ENCODE peak calls at places on chromosomes 3 and 15, in seven cellular contexts. L is PC-3, D is ovary, B is IMR-90, C is SK-N-SH, X is cardiac muscle cell, W is Peyer's patch. E is an unnamed sample.

GRCh38 chr3:23748398-23749110 is 57.2 kb upstream of the UBE2E1 start:
- DNase-seq in L (peak; percentile 17), D (no peak), B (peak; percentile 89), C (no peak), X (no peak), W (no peak), E (no peak)

GRCh38 chr15:40064231-40064894 is 25.4 kb upstream of the SRP14 start:
- DNase-seq in L (peak; percentile 92), D (no peak), B (peak; percentile 73), C (no peak), X (no peak), W (peak; percentile 55), E (peak; percentile 83)

GRCh38 chr3:42653560-42654330 is at the start of gene ZBTB47:
- DNase-seq in L (peak; percentile 44), D (peak; percentile 71), B (no peak), C (no peak), X (peak; percentile 40), W (peak; percentile 74), E (no peak)

GRCh38 chr15:99451484-99451883 is 114.3 kb upstream of the MEF2A start:
- DNase-seq in L (no peak), D (no peak), B (no peak), C (no peak), X (no peak), W (no peak), E (no peak)

GRCh38 chr15:42010434-42010833 is 10.4 kb downstream of the PLA2G4E start:
- DNase-seq in L (peak; percentile 67), D (no peak), B (no peak), C (no peak), X (no peak), W (no peak), E (peak; percentile 48)

GRCh38 chr15:94199725-94200124 is 31.6 kb upstream of the MCTP2 start:
- DNase-seq in L (no peak), D (no peak), B (no peak), C (no peak), X (no peak), W (no peak), E (no peak)

GRCh38 chr15:43143203-43143941 is 10.0 kb downstream of the TMEM62 start:
- DNase-seq in L (peak; percentile 68), D (no peak), B (peak; percentile 16), C (no peak), X (no peak), W (no peak), E (no peak)

GRCh38 chr15:66480267-66480666 is 17.3 kb downstream of the SNAPC5 start:
- DNase-seq in L (no peak), D (no peak), B (no peak), C (no peak), X (no peak), W (no peak), E (peak; percentile 50)

GRCh38 chr3:69212411-69213160 is 90.2 kb upstream of the LMOD3 start:
- DNase-seq in L (peak; percentile 77), D (no peak), B (peak; percentile 62), C (no peak), X (no peak), W (no peak), E (peak; percentile 90)

GRCh38 chr3:46491089-46492070 is 6.4 kb upstream of the RTP3 start:
- DNase-seq in L (no peak), D (no peak), B (no peak), C (no peak), X (no peak), W (no peak), E (no peak)

GRCh38 chr3:40951636-40952035 is 247.7 kb upstream of the CTNNB1 start:
- DNase-seq in L (no peak), D (no peak), B (no peak), C (no peak), X (no peak), W (no peak), E (peak; percentile 65)

GRCh38 chr3:134918448-134918847 is 123.4 kb downstream of the EPHB1 start:
- DNase-seq in L (no peak), D (no peak), B (no peak), C (no peak), X (no peak), W (no peak), E (no peak)

GRCh38 chr3:71251156-71251775 is 332.3 kb downstream of the FOXP1 start:
- DNase-seq in L (peak; percentile 89), D (no peak), B (peak; percentile 98), C (no peak), X (no peak), W (no peak), E (peak; percentile 41)

GRCh38 chr3:71466483-71466882 is 117.0 kb downstream of the FOXP1 start:
- DNase-seq in L (peak; percentile 72), D (no peak), B (no peak), C (no peak), X (no peak), W (no peak), E (no peak)

GRCh38 chr3:43105597-43106292 is at the start of gene POMGNT2:
- DNase-seq in L (peak; percentile 96), D (peak; percentile 90), B (peak; percentile 71), C (peak; percentile 98), X (peak; percentile 94), W (peak; percentile 95), E (peak; percentile 68)

GRCh38 chr3:55655544-55655943 is 168.4 kb upstream of the WNT5A start:
- DNase-seq in L (peak; percentile 21), D (no peak), B (peak; percentile 29), C (no peak), X (no peak), W (no peak), E (no peak)

GRCh38 chr3:131840151-131840797 is 194.5 kb downstream of the CPNE4 start:
- DNase-seq in L (peak; percentile 53), D (no peak), B (no peak), C (no peak), X (no peak), W (no peak), E (peak; percentile 13)

GRCh38 chr15:93210995-93211394 is 122.0 kb upstream of the RGMA start:
- DNase-seq in L (no peak), D (no peak), B (no peak), C (no peak), X (no peak), W (no peak), E (peak; percentile 60)

GRCh38 chr3:17260257-17260656 is 375.5 kb downstream of the PLCL2 start:
- DNase-seq in L (no peak), D (no peak), B (no peak), C (no peak), X (no peak), W (no peak), E (no peak)

GRCh38 chr15:94674251-94674650 is 442.9 kb downstream of the MCTP2 start:
- DNase-seq in L (no peak), D (peak; percentile 36), B (no peak), C (no peak), X (no peak), W (no peak), E (peak; percentile 84)

GRCh38 chr3:42706721-42707619 is 4.4 kb upstream of the HHATL start:
- DNase-seq in L (no peak), D (peak; percentile 2), B (no peak), C (peak; percentile 5), X (no peak), W (peak; percentile 17), E (no peak)

GRCh38 chr3:195475614-195476013 is 32.8 kb upstream of the ACAP2 start:
- DNase-seq in L (no peak), D (no peak), B (no peak), C (no peak), X (no peak), W (no peak), E (no peak)

GRCh38 chr3:17430574-17430973 is 311.9 kb downstream of the TBC1D5 start:
- DNase-seq in L (no peak), D (no peak), B (no peak), C (no peak), X (no peak), W (no peak), E (no peak)

GRCh38 chr3:58532794-58533220 is 4.2 kb downstream of the ACOX2 start:
- DNase-seq in L (peak; percentile 90), D (peak; percentile 70), B (peak; percentile 65), C (peak; percentile 89), X (peak; percentile 85), W (peak; percentile 91), E (no peak)

GRCh38 chr3:67635257-67635656 is 19.2 kb downstream of the SUCLG2 start:
- DNase-seq in L (peak; percentile 74), D (no peak), B (peak; percentile 96), C (no peak), X (no peak), W (no peak), E (peak; percentile 66)

GRCh38 chr3:65967376-65967775 is 71.3 kb downstream of the MAGI1 start:
- DNase-seq in L (no peak), D (no peak), B (no peak), C (no peak), X (peak; percentile 40), W (no peak), E (no peak)

GRCh38 chr3:125186261-125186770 is 26.2 kb downstream of the SLC12A8 start:
- DNase-seq in L (no peak), D (peak; percentile 32), B (peak; percentile 71), C (peak; percentile 53), X (peak; percentile 51), W (no peak), E (no peak)

DNA sequence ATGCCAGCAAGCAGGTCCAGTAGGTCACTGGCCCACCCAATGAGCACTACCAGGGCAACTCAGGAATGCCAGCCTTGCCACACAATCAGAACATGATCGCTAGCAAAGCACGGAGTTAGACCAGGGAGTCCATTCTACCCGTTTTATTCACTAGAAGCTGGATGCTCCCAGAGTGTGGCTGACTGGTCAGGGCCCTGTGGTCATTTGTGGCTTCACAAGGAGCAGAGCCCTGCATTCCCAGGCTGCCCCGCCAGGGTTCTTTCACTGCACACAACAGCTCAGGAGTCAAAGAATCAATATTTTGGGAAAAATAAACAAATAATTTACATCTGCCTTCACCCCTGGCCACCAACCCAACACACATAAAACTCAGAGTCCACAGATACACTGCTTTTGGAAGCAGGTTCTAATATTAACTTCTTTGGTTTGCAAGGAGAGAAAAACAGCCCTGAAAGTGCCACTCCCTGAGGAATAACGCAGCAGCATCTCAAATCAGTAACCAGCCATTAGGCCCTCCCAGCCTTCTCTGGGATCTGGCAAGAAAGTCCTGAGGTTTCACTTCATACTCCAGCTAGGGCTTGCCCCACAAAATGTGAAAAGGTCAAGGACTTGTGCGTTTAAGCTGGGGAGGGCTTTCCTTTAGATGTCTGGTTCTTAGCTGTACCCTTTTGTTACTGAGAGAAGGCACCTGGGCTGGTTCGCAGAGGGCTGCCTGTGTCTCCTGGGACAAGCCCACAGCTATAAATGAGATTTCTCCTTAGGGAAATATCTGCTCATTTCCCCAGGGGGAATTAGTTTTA is 16.0 kb downstream of the SIAH2 start:
- DNase-seq in L (no peak), D (peak; percentile 53), B (no peak), C (no peak), X (no peak), W (no peak), E (no peak)
- TF ChIP-seq CTCF in L (no peak), D (no peak), B (no peak), C (no peak), X (no peak), W (no peak), E (no peak)

GRCh38 chr15:100517820-100518219 is 10.9 kb downstream of the CERS3 start:
- DNase-seq in L (no peak), D (no peak), B (no peak), C (no peak), X (no peak), W (no peak), E (no peak)
- H3K27ac ChIP-seq in L (no peak overlapping the region), D (no peak overlapping the region), B (no peak overlapping the region), C (no peak overlapping the region), X (no peak overlapping the region), W (no peak overlapping the region), E (no peak overlapping the region)

GRCh38 chr3:25463850-25464418 is 35.9 kb downstream of the RARB start:
- DNase-seq in L (no peak), D (no peak), B (no peak), C (no peak), X (no peak), W (no peak), E (no peak)
- H3K4me1 ChIP-seq in L (no peaks in the 10 kb centered on the region), D (peaks cover 1% of the 10 kb centered on the region), B (no peaks in the 10 kb centered on the region), C (peaks cover 25% of the 10 kb centered on the region), X (peaks cover 12% of the 10 kb centered on the region), W (no peaks in the 10 kb centered on the region), E (peaks cover 4% of the 10 kb centered on the region)

GRCh38 chr15:29259233-29259632 is 10.4 kb downstream of the NSMCE3 start:
- DNase-seq in L (no peak), D (no peak), B (no peak), C (no peak), X (no peak), W (no peak), E (no peak)
- TF ChIP-seq CTCF in L (peak; percentile 28), D (no peak), B (no peak), C (no peak), X (no peak), W (no peak), E (peak; percentile 26)